ENCODE peak calls at places on chromosomes 3 and 15, in six cellular contexts. O, B, A, D, U and F are unnamed samples.

GRCh38 chr3:30878862-30879261 is 15.6 kb downstream of the GADL1 start:
- DNase-seq in A (no peak), D (no peak), U (no peak), B (no peak), O (no peak), F (no peak)

GRCh38 chr15:76398301-76398700 is 61.7 kb downstream of the ISL2 start:
- DNase-seq in B (no peak), A (no peak), U (no peak), O (no peak), D (no peak), F (no peak)

GRCh38 chr3:8882171-8882593 is 81.1 kb downstream of the RAD18 start:
- DNase-seq in A (no peak), U (no peak), O (no peak), D (no peak), B (peak), F (no peak)

GRCh38 chr3:112303811-112304325 is 9.9 kb upstream of the SLC9C1 start:
- DNase-seq in O (peak), U (no peak), B (no peak), A (peak), D (no peak), F (no peak)

GRCh38 chr15:88912500-88912921 is 668 bp downstream of the MFGE8 start:
- DNase-seq in U (no peak), A (no peak), B (no peak), D (no peak), O (peak), F (no peak)

GRCh38 chr3:135218782-135219181 is 423.7 kb downstream of the EPHB1 start:
- DNase-seq in B (no peak), D (no peak), A (no peak), U (no peak), O (no peak), F (peak)

GRCh38 chr3:125325746-125326145 is 49.4 kb downstream of the ZNF148 start:
- DNase-seq in U (no peak), D (no peak), B (no peak), O (no peak), A (no peak), F (no peak)

GRCh38 chr15:54462511-54462913 is 484.3 kb downstream of the UNC13C start:
- DNase-seq in B (no peak), U (no peak), D (no peak), O (no peak), A (no peak), F (peak)

GRCh38 chr15:58314593-58315216 is 117.1 kb upstream of the LIPC start:
- DNase-seq in O (no peak), D (no peak), A (no peak), U (no peak), B (no peak), F (no peak)

GRCh38 chr15:84598993-84599392 is 1.8 kb upstream of the ZSCAN2 start:
- DNase-seq in A (peak), B (peak), D (no peak), U (no peak), O (peak), F (no peak)

GRCh38 chr3:126679318-126679751 is 24.4 kb upstream of the TXNRD3 start:
- DNase-seq in O (peak), D (peak), U (peak), B (peak), A (peak), F (peak)

GRCh38 chr3:11953778-11954177 is 50.4 kb upstream of the SYN2 start:
- DNase-seq in B (no peak), D (no peak), O (no peak), A (no peak), U (no peak), F (peak)

GRCh38 chr3:12288466-12289129 is at the start of gene PPARG:
- DNase-seq in A (peak), O (peak), D (no peak), B (peak), U (no peak), F (no peak)

GRCh38 chr3:139746481-139746880 is 68.7 kb upstream of the NMNAT3 start:
- DNase-seq in U (no peak), D (no peak), A (no peak), B (no peak), O (no peak), F (no peak)

GRCh38 chr3:115146032-115146417 is 1.1 kb downstream of the ZBTB20 start:
- DNase-seq in A (peak), O (peak), D (peak), U (peak), B (peak), F (no peak)

GRCh38 chr3:111999924-112000835 is 1.5 kb downstream of the TAGLN3 start:
- DNase-seq in O (no peak), D (no peak), U (no peak), A (no peak), B (no peak), F (no peak)

GRCh38 chr15:39661776-39662175 is 80.9 kb downstream of the THBS1 start:
- DNase-seq in B (no peak), U (no peak), A (peak), D (no peak), O (no peak), F (no peak)

GRCh38 chr3:179196098-179196497 is 47.9 kb downstream of the PIK3CA start:
- DNase-seq in B (no peak), O (peak), D (peak), A (no peak), U (no peak), F (no peak)

GRCh38 chr15:58453931-58454793 is 22.4 kb downstream of the LIPC start:
- DNase-seq in U (no peak), O (no peak), B (no peak), D (no peak), A (no peak), F (no peak)

GRCh38 chr3:195546130-195546560 is 3.0 kb upstream of the PPP1R2 start:
- DNase-seq in B (no peak), D (peak), A (peak), U (no peak), O (peak), F (peak)

GRCh38 chr3:98560911-98561310 is 29.1 kb downstream of the GPR15 start:
- DNase-seq in U (no peak), D (no peak), B (no peak), O (no peak), A (no peak), F (no peak)

GRCh38 chr3:48433472-48434118 is 3.7 kb upstream of the PLXNB1 start:
- DNase-seq in A (peak), B (no peak), D (no peak), U (peak), O (peak), F (peak)

GRCh38 chr3:168047190-168047795 is 48.4 kb downstream of the GOLIM4 start:
- DNase-seq in D (peak), A (peak), B (no peak), O (peak), U (no peak), F (no peak)

GRCh38 chr3:58693929-58694850 is 27.6 kb upstream of the FAM3D start:
- DNase-seq in B (no peak), O (no peak), A (no peak), D (no peak), U (no peak), F (no peak)

GRCh38 chr15:41869770-41870688 is 23.8 kb downstream of the SPTBN5 start:
- DNase-seq in U (no peak), B (no peak), O (no peak), A (no peak), D (no peak), F (no peak)

GRCh38 chr15:41870689-41871081 is 23.2 kb downstream of the SPTBN5 start:
- DNase-seq in U (no peak), A (peak), B (no peak), D (no peak), O (peak), F (no peak)

GRCh38 chr15:41871175-41871905 is 22.5 kb downstream of the SPTBN5 start:
- DNase-seq in B (no peak), A (no peak), O (no peak), D (no peak), U (no peak), F (no peak)

GRCh38 chr15:41873711-41874110 is 20.1 kb downstream of the SPTBN5 start:
- DNase-seq in U (no peak), D (no peak), A (no peak), B (no peak), O (no peak), F (no peak)

DNA sequence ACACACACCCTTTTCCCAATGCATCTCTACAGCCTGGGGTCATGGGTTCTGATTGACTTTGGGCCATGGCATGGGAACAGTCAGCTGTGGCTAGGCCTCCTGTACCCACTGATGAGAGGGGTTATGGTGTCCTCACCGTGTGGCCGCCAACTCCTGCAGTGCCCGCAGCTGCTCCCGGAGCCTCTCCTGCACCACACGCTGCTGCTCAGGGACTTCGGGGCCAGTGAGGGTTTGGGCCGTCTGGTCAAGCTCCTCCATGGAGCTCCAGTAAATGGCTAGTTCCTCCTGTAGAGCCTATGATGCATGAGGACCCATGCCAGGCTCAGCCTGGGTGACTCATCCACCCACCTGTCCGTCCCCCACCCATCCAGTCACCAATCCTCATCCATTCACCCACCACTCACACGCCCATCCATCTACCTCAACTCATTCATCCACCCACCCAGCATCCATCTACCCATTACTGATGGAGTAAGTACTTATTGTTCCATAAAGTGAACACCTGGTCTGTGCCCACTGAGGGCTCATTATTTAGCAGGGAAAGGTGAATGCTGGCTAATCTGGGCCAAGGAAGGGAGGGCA is 21.6 kb downstream of the SPTBN5 start:
- DNase-seq in A (peak), O (no peak), D (no peak), U (no peak), B (no peak), F (no peak)
- TF ChIP-seq CTCF in A (no peak), O (no peak), D (no peak), U (no peak), B (no peak), F (no peak)

GRCh38 chr15:34616613-34617012 is 33.2 kb upstream of the GOLGA8B start:
- DNase-seq in D (no peak), B (no peak), O (peak), U (no peak), A (peak), F (no peak)
- TF ChIP-seq CTCF in D (no peak), B (no peak), O (no peak), U (no peak), A (peak), F (peak)

GRCh38 chr15:74037171-74038117 is 42.9 kb downstream of the PML start:
- DNase-seq in U (no peak), A (no peak), O (no peak), D (no peak), B (no peak), F (peak)

GRCh38 chr15:74034206-74034755 is 39.8 kb downstream of the PML start:
- DNase-seq in D (no peak), A (no peak), U (no peak), B (no peak), O (no peak), F (no peak)

GRCh38 chr15:74035121-74035829 is 40.8 kb downstream of the PML start:
- DNase-seq in O (no peak), D (no peak), B (no peak), A (no peak), U (no peak), F (peak)

GRCh38 chr15:74038707-74039655 is 43.4 kb downstream of the GOLGA6A start:
- DNase-seq in U (no peak), A (peak), B (no peak), D (no peak), O (peak), F (no peak)

GRCh38 chr15:74036271-74037170 is 42.0 kb downstream of the PML start:
- DNase-seq in D (no peak), B (peak), U (peak), A (peak), O (peak), F (peak)
- TF ChIP-seq CTCF in D (peak), B (peak), U (peak), A (peak), O (peak), F (peak)

GRCh38 chr15:45486317-45486716 is 36.2 kb downstream of the SLC30A4 start:
- DNase-seq in D (no peak), B (no peak), O (no peak), U (no peak), A (no peak), F (no peak)

GRCh38 chr15:45476395-45476794 is 46.2 kb downstream of the SLC30A4 start:
- DNase-seq in O (no peak), U (no peak), D (no peak), A (no peak), B (no peak), F (no peak)

DNA sequence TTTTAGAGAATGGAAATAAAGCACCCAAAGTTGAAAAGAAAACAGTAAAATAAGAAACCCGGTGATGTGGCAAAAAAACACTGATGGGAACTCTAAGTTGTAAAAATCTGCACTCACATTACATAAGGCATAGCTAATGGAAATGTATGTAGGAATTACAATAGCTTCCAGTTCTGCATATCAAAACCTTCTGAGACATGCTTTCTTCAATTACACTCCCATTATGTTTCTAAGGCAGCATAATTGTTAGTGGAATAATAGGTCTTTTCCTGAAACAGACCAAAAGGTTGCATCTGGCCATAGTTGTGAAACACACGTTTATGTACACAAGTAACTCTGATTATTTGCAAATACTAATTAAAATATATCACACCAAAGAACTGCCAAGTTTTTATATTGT is 41.4 kb downstream of the SLC30A4 start:
- DNase-seq in D (no peak), A (no peak), U (no peak), B (no peak), O (no peak), F (no peak)
- TF ChIP-seq CTCF in D (no peak), A (no peak), U (no peak), B (no peak), O (no peak), F (no peak)

GRCh38 chr3:69712244-69712643 is 27.0 kb upstream of the MITF start:
- DNase-seq in D (no peak), O (no peak), U (no peak), A (no peak), B (no peak), F (no peak)
- TF ChIP-seq CTCF in D (no peak), O (no peak), U (no peak), A (no peak), B (no peak), F (no peak)

GRCh38 chr3:128435561-128435960 is 31.1 kb downstream of the DNAJB8 start:
- DNase-seq in A (no peak), B (no peak), D (no peak), O (no peak), U (no peak), F (no peak)

GRCh38 chr3:128442070-128442469 is 24.6 kb downstream of the DNAJB8 start:
- DNase-seq in O (no peak), U (no peak), D (no peak), B (no peak), A (no peak), F (no peak)

GRCh38 chr3:128439226-128439625 is 27.5 kb downstream of the DNAJB8 start:
- DNase-seq in D (no peak), O (no peak), A (no peak), U (no peak), B (no peak), F (no peak)

GRCh38 chr3:128436214-128436613 is 30.5 kb downstream of the DNAJB8 start:
- DNase-seq in D (no peak), O (no peak), B (no peak), U (no peak), A (no peak), F (no peak)

DNA sequence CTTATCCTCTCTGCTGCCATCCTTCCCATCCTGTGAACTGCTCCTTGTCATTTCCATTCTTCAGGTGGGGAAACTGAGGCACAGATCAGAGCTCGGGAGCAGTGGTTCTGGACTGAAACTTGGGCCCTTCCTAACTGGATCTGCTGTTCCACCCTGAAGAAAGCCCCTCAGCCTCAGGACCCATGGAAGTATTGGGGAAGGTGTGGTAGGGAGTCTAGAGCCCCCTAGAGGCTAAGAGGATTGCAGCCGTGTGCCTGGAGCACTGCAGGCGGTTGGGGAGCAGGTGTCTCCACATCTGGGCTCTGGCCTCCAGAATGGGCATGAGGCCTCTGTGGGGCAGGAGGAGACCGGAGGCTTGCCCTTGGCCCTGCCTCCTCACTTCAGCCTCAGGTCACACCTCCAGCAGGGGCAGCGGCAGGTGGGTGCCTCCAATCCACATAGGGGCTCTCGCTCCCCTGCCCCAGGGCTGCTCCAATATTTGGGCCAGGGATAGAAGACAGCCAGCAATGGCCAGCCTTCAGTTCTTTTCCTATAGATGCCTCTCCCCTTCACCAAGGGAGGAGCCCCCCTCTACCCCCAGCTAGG is 28.1 kb downstream of the DNAJB8 start:
- DNase-seq in B (peak), U (no peak), D (no peak), A (no peak), O (no peak), F (no peak)
- TF ChIP-seq CTCF in B (peak), U (no peak), D (peak), A (peak), O (peak), F (peak)

DNA sequence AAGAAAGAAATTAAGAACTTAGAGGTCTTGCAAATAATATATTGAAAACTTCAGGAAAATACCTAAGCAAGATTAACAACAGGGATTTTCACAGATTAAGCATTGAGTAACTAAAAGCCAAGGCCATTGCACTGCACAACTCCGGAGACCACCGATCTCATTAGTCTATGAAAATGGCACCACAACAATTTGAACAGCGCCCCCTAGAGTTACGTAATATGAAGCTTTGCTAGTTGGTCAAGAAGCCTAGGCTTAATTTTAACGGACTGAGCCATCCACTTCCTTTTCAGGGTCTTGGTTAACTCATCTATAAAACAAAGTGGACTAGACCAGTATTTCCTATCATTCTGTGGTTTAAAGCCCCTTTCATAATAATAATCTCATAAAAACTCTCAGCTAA is 24.8 kb downstream of the TMEM212 start:
- DNase-seq in B (no peak), D (no peak), A (no peak), O (no peak), U (no peak), F (no peak)
- TF ChIP-seq CTCF in B (peak), D (peak), A (peak), O (peak), U (no peak), F (peak)

DNA sequence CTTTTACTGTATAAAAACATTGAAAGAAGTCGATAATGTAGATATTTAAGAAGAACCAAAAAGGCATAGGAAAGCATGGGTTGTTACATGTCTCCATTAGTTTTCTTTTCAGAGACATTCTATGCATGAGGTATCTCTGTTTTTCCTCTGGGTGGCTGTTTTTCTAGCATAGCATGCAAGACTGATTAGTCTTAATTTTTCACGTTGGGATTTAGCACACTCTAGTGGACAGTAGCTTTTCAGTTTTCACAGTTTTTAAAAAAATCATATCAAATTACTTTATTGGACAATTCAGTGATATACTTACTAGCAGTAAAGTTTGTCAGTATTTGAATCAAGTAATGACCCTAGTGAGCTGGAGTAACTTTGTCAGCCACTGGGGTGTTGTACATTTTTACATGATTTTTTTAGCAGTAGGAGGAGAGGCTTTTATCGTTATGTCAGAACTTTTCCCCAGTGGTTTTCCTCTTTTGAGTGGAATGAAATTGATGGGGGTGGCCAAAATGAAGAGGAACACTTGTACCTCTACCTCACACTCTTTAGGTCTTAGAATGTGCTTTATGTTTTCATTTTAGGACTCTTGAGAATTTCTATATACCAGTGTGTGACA is 57.2 kb downstream of the SEC22A start:
- DNase-seq in O (peak), D (peak), B (no peak), U (no peak), A (peak), F (no peak)
- TF ChIP-seq CTCF in O (peak), D (peak), B (peak), U (peak), A (peak), F (peak)

GRCh38 chr15:67110400-67110799 is 45.0 kb downstream of the SMAD3 start:
- DNase-seq in O (no peak), B (no peak), U (no peak), A (no peak), D (no peak), F (no peak)
- TF ChIP-seq CTCF in O (no peak), B (no peak), U (no peak), A (no peak), D (no peak), F (no peak)